ENCODE peak calls at places on chromosomes 11 and 22, in nine cellular contexts. I is stimulated activated naive CD8-positive, alpha-beta T cell treated with anti-CD3 and anti-CD28 coated beads, Interleukin-15, Interleukin-2, amounts not matched to agents 100 U/mL and 50 U/mL, for 24 hours; P is AG10803; J is NCI-H82; N is neural crest cell; D is activated naive CD4-positive, alpha-beta T cell treated with Interleukin-2 at 50 U/mL for 16 hours; Q is ACHN; L is left lung; M is activated CD4-positive, alpha-beta T cell treated with anti-CD3 and anti-CD28 coated beads, Interleukin-2, amount 50 U/mL, for 1 hour. W is an unnamed sample.

GRCh38 chr11:69353696-69354544 is 60.0 kb downstream of the MYEOV start:
- DNase-seq in N (no peak), D (no peak), M (no peak), L (no peak), J (no peak), P (no peak), I (no peak), Q (no peak), W (no peak)

GRCh38 chr22:46691571-46691970 is 46.5 kb downstream of the CERK start:
- DNase-seq in I (no peak), L (peak), J (no peak), P (no peak), Q (no peak), N (no peak), D (no peak), M (no peak), W (no peak)

GRCh38 chr11:134272381-134273316 is 3.5 kb upstream of the GLB1L3 start:
- DNase-seq in D (no peak), L (no peak), I (no peak), Q (no peak), J (peak), P (peak), N (no peak), M (no peak), W (no peak)

GRCh38 chr22:30265851-30266444 is 703 bp downstream of the OSM start:
- DNase-seq in D (peak), P (no peak), I (peak), M (peak), Q (no peak), J (no peak), N (no peak), L (peak), W (no peak)

GRCh38 chr11:69862331-69862761 is 43.1 kb upstream of the FGF3 start:
- DNase-seq in D (no peak), N (no peak), Q (no peak), P (no peak), L (no peak), M (no peak), J (no peak), I (no peak), W (no peak)

GRCh38 chr11:30511408-30511807 is 74.7 kb downstream of the MPPED2 start:
- DNase-seq in I (no peak), L (no peak), J (no peak), D (no peak), P (no peak), M (no peak), Q (no peak), N (no peak), W (no peak)

GRCh38 chr11:3710485-3711259 is 39.5 kb upstream of the CHRNA10 start:
- DNase-seq in L (no peak), P (peak), I (no peak), J (no peak), N (no peak), Q (no peak), D (no peak), M (no peak), W (peak)

GRCh38 chr11:35609656-35610055 is 8.6 kb upstream of the FJX1 start:
- DNase-seq in Q (no peak), M (no peak), J (no peak), P (no peak), N (no peak), I (no peak), L (no peak), D (no peak), W (no peak)

GRCh38 chr22:24416095-24416494 is 11.3 kb upstream of the ADORA2A start:
- DNase-seq in D (no peak), L (no peak), N (no peak), M (no peak), J (peak), P (peak), Q (no peak), I (no peak), W (no peak)

GRCh38 chr22:32579533-32580220 is 105.1 kb downstream of the FBXO7 start:
- DNase-seq in D (no peak), L (no peak), Q (no peak), P (peak), I (no peak), J (no peak), M (no peak), N (no peak), W (peak)

GRCh38 chr22:20117656-20118571 is 888 bp upstream of the TRMT2A start:
- DNase-seq in N (no peak), Q (peak), I (peak), J (peak), L (peak), D (peak), M (peak), P (peak), W (peak)

W was measured in EL.